ENCODE peak calls at places on chromosomes 11 and 22, in six cellular contexts. Z is IMR-90, T is progenitor cell of endocrine pancreas, Q is right lobe of liver, G is suprapubic skin, N is heart left ventricle. I is an unnamed sample.

GRCh38 chr11:84144531-84144930 is 858.4 kb upstream of the CCDC90B start:
- DNase-seq in Z (no peak), T (no peak), Q (no peak), G (no peak), N (no peak), I (no peak)

GRCh38 chr11:47858169-47858543 is 10.0 kb upstream of the NUP160 start:
- DNase-seq in Z (peak; percentile 72), T (no peak), Q (no peak), G (no peak), N (no peak), I (no peak)

GRCh38 chr22:16975155-16975885 is 32.7 kb downstream of the GAB4 start:
- DNase-seq in Z (no peak), T (no peak), Q (no peak), G (no peak), N (no peak), I (no peak)

GRCh38 chr22:39221999-39222686 is 22.6 kb downstream of the PDGFB start:
- DNase-seq in Z (no peak), T (no peak), Q (peak; percentile 40), G (no peak), N (no peak), I (no peak)

GRCh38 chr11:5600374-5600851 is 4.0 kb downstream of the TRIM6 start:
- DNase-seq in Z (peak; percentile 90), T (peak; percentile 30), Q (peak; percentile 76), G (peak; percentile 65), N (no peak), I (peak; percentile 25)

GRCh38 chr22:40463017-40463631 is 92.7 kb downstream of the SGSM3 start:
- DNase-seq in Z (no peak), T (no peak), Q (no peak), G (no peak), N (no peak), I (peak; percentile 24)

GRCh38 chr22:37281646-37282384 is 493 bp upstream of the CYTH4 start:
- DNase-seq in Z (no peak), T (no peak), Q (no peak), G (no peak), N (peak; percentile 19), I (no peak)

GRCh38 chr11:121687961-121688566 is 235.3 kb upstream of the SORL1-AS1 start:
- DNase-seq in Z (peak; percentile 70), T (no peak), Q (no peak), G (no peak), N (no peak), I (no peak)

GRCh38 chr11:74142624-74143023 is 28.2 kb downstream of the C2CD3 start:
- DNase-seq in Z (peak; percentile 70), T (no peak), Q (no peak), G (no peak), N (no peak), I (no peak)

GRCh38 chr11:9092846-9093778 is 1.7 kb upstream of the SCUBE2 start:
- DNase-seq in Z (no peak), T (no peak), Q (no peak), G (no peak), N (no peak), I (no peak)

GRCh38 chr11:9094420-9094819 is 3.0 kb upstream of the SCUBE2 start:
- DNase-seq in Z (no peak), T (no peak), Q (no peak), G (no peak), N (no peak), I (no peak)

GRCh38 chr11:9092085-9092484 is 686 bp upstream of the SCUBE2 start:
- DNase-seq in Z (no peak), T (no peak), Q (no peak), G (no peak), N (no peak), I (no peak)

GRCh38 chr11:9096427-9096826 is 5.0 kb upstream of the SCUBE2 start:
- DNase-seq in Z (no peak), T (no peak), Q (no peak), G (no peak), N (no peak), I (no peak)

DNA sequence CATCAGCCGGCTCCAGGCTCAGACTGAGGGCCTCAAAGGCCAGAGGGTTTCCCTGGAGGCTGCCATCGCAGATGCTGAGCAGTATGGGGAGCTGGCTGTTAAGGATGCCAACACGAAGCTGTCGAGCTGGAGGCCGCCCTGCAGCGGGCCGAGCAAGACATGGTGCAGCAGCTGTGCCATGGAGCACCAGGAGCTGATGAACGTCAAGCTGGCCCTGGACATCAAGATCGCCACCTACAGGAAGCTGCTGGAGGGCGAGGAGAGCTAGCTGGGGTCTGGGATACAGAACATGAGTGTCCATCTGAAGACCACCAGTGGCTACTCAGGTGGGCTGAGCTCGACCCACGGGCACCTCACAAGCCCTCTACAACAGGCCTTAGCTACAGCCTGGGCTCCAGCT is 4.0 kb upstream of the SCUBE2 start:
- DNase-seq in Z (no peak), T (no peak), Q (no peak), G (no peak), N (no peak), I (no peak)
- TF ChIP-seq CTCF in Z (peak; percentile 15), T (peak; percentile 35), Q (no peak), G (no peak), N (no peak), I (no peak)

GRCh38 chr11:507727-508515 is 879 bp upstream of the RNH1 start:
- DNase-seq in Z (no peak), T (no peak), Q (no peak), G (peak; percentile 69), N (peak; percentile 40), I (no peak)
- TF ChIP-seq CTCF in Z (no peak), T (no peak), Q (no peak), G (no peak), N (no peak), I (no peak)

GRCh38 chr22:19040581-19041402 is 81.4 kb downstream of the DGCR2 start:
- DNase-seq in Z (no peak), T (no peak), Q (peak; percentile 53), G (peak; percentile 55), N (peak; percentile 42), I (no peak)
- TF ChIP-seq CTCF in Z (no peak), T (no peak), Q (no peak), G (no peak), N (no peak), I (no peak)

GRCh38 chr11:65853249-65853979 is 4.6 kb downstream of the CFL1 start:
- DNase-seq in Z (no peak), T (no peak), Q (no peak), G (peak; percentile 61), N (no peak), I (no peak)
- TF ChIP-seq CTCF in Z (no peak), T (no peak), Q (no peak), G (no peak), N (no peak), I (no peak)

DNA sequence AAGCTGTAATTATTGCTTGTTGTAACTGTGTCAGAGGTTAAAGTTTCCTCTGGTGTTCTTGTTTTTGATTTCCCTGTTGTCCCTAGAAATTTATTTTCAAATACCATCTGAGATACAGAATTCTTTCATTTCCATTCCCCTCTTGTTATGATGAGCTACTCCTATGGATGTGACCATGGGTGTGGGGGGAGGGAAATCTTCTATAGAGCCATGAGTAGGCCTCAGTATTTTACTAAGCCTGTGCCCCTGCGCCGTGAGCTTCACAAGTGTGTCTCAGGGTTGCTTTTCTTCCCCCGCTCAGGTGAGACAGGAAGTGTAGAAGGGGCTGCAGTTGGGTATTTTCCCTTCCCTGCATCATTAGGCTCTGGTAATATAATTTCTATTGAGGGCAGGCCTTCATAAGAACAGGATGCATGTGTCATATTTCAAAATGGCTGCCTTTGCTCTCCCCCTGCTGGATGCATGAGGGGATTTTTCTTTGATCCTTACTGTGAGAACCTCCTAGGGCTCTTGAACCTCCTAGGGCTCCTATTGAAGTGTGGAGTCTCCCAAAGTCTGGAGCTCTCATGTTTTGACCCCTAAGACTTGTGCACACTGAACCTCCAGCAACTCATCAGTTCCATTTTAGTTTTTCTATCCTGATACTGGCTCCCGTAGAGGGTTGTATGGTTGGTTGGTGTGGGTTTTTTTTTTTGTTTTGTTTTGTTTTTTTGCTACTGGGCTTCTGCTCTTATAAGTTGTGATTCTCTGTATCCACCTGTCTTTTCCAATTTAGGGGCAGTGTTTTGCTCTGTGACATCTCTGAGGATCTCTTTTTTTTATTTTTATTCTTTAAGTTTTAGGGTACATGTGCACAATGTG is 658.2 kb downstream of the NTM start:
- DNase-seq in Z (peak; percentile 73), T (no peak), Q (no peak), G (no peak), N (no peak), I (no peak)
- TF ChIP-seq CTCF in Z (peak; percentile 61), T (peak; percentile 61), Q (peak; percentile 50), G (no peak), N (peak; percentile 45), I (no peak)

DNA sequence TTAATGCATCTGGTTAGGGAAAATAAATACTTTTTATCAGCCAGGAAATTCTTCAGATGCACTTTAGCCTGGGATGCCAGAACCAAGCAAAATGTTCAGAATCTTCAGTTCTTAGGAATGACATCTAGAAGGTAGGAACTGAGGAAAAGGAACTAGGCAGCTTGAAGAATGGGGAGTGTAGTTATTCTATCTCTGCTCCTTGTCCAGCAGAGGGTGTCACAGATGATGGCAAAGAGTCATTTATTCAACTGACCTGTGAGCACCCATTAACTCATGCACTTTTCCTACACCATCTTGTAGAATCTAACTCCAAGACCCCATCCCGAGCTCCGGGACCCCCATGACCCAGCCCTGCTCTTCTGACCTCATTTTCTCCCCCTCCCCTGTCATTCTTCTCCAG is 122.1 kb upstream of the ISX start:
- DNase-seq in Z (no peak), T (no peak), Q (no peak), G (no peak), N (no peak), I (no peak)
- TF ChIP-seq CTCF in Z (no peak), T (no peak), Q (no peak), G (no peak), N (no peak), I (no peak)

GRCh38 chr11:12482839-12483238 is 105.5 kb downstream of the PARVA start:
- DNase-seq in Z (no peak), T (no peak), Q (peak; percentile 66), G (no peak), N (no peak), I (no peak)

GRCh38 chr11:12489246-12489772 is 111.9 kb downstream of the PARVA start:
- DNase-seq in Z (no peak), T (no peak), Q (no peak), G (no peak), N (no peak), I (no peak)

GRCh38 chr11:12483604-12484003 is 106.2 kb downstream of the PARVA start:
- DNase-seq in Z (no peak), T (no peak), Q (no peak), G (no peak), N (no peak), I (no peak)

GRCh38 chr11:12480401-12480800 is 103.0 kb downstream of the PARVA start:
- DNase-seq in Z (no peak), T (no peak), Q (no peak), G (no peak), N (no peak), I (no peak)

DNA sequence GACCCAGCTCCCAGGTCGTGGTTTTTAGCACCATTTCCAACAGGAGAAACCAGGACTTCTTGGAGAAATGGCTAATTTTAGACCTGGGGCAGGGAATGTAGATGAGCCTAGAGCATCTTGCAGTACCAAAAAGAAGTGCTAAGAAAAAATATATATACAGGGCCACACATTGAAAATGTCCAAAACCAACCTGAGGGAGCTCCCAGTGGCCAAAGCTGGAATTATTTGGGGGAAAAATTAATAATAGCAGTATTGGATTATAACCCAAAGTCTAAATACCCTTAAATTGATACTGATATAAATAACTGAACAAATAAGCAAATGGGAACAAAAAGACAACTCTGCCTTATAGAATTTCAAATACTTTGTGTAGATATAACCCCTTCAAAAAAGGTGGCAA is 108.0 kb downstream of the PARVA start:
- DNase-seq in Z (no peak), T (no peak), Q (no peak), G (no peak), N (no peak), I (no peak)
- TF ChIP-seq CTCF in Z (peak; percentile 48), T (peak; percentile 50), Q (peak; percentile 37), G (no peak), N (peak; percentile 20), I (no peak)